ENCODE peak calls at places on chromosomes 16 and 17, in ten cellular contexts. M is AG10803; R is NCI-H1930; B is ureter; W is esophagus muscularis mucosa; L is substantia nigra; Z is NCI-H345; S is hippocampal formation; K is stimulated activated CD8-positive, alpha-beta memory T cell treated with anti-CD3 and anti-CD28 coated beads, Interleukin-2, amount 100 ng/mL, for 48 hours; X is NCI-H460. N is an unnamed sample.

GRCh38 chr17:36849871-36850348 is 87.4 kb upstream of the LHX1 start:
- DNase-seq in M (peak; percentile 52), R (no peak), B (peak; percentile 46), W (no peak), L (no peak), Z (no peak), S (no peak), K (peak; percentile 45), X (no peak), N (peak; percentile 66)

GRCh38 chr16:85471469-85472431 is 141.4 kb upstream of the GSE1 start:
- DNase-seq in M (no peak), R (no peak), B (no peak), W (no peak), L (no peak), Z (peak; percentile 65), S (no peak), K (no peak), X (no peak), N (no peak)

GRCh38 chr17:83091257-83092141 is 12.1 kb downstream of the METRNL start:
- DNase-seq in M (no peak), R (no peak), B (peak; percentile 89), W (no peak), L (no peak), Z (no peak), S (no peak), K (no peak), X (no peak), N (peak; percentile 72)

GRCh38 chr16:66205287-66206167 is 161.0 kb upstream of the CDH5 start:
- DNase-seq in M (no peak), R (no peak), B (no peak), W (peak; percentile 64), L (no peak), Z (peak; percentile 71), S (no peak), K (no peak), X (peak; percentile 12), N (peak; percentile 70)

GRCh38 chr17:76537288-76537577 is 276 bp downstream of the CYGB start:
- DNase-seq in M (peak; percentile 40), R (no peak), B (no peak), W (no peak), L (no peak), Z (no peak), S (no peak), K (no peak), X (no peak), N (peak; percentile 80)

GRCh38 chr17:78365561-78366108 is 5.8 kb upstream of the SOCS3 start:
- DNase-seq in M (no peak), R (no peak), B (no peak), W (no peak), L (no peak), Z (no peak), S (no peak), K (no peak), X (no peak), N (no peak)

GRCh38 chr17:61895391-61895790 is 32.1 kb upstream of the BRIP1 start:
- DNase-seq in M (no peak), R (no peak), B (no peak), W (no peak), L (no peak), Z (no peak), S (no peak), K (no peak), X (no peak), N (no peak)

GRCh38 chr16:67154578-67155304 is 3.9 kb upstream of the B3GNT9 start:
- DNase-seq in M (no peak), R (no peak), B (no peak), W (no peak), L (no peak), Z (no peak), S (no peak), K (no peak), X (no peak), N (no peak)

GRCh38 chr17:37742762-37743611 is 1.9 kb downstream of the HNF1B start:
- DNase-seq in M (no peak), R (no peak), B (no peak), W (no peak), L (no peak), Z (no peak), S (no peak), K (no peak), X (no peak), N (peak; percentile 29)

GRCh38 chr16:16019488-16019887 is 70.1 kb downstream of the ABCC1 start:
- DNase-seq in M (peak; percentile 80), R (no peak), B (no peak), W (no peak), L (no peak), Z (no peak), S (no peak), K (no peak), X (no peak), N (peak; percentile 89)

GRCh38 chr17:44793885-44794698 is 35.3 kb downstream of the ADAM11 start:
- DNase-seq in M (no peak), R (no peak), B (no peak), W (no peak), L (no peak), Z (no peak), S (no peak), K (no peak), X (no peak), N (no peak)

GRCh38 chr17:6797718-6798351 is 21.8 kb downstream of the FBXO39 start:
- DNase-seq in M (peak; percentile 62), R (no peak), B (no peak), W (no peak), L (no peak), Z (no peak), S (no peak), K (no peak), X (no peak), N (peak; percentile 44)

GRCh38 chr17:50953831-50954601 is 87.9 kb upstream of the TOB1 start:
- DNase-seq in M (peak; percentile 73), R (no peak), B (peak; percentile 87), W (no peak), L (no peak), Z (peak; percentile 81), S (no peak), K (no peak), X (no peak), N (peak; percentile 34)

N was measured in GM23248.